ENCODE peak calls at places on chromosomes 5 and 9, in five cellular contexts. One of them, this sample, is unnamed.

GRCh38 chr9:37501957-37502596 is 16.3 kb downstream of the POLR1E start:
- DNase-seq in HCT116: no peak
- DNase-seq in A549: no peak
- DNase-seq in tibial nerve: no peak
- DNase-seq in K562: no peak
- DNase-seq in this sample: no peak

GRCh38 chr5:2093859-2094615 is 211.3 kb upstream of the IRX4 start:
- DNase-seq in A549: no peak
- DNase-seq in HCT116: no peak
- DNase-seq in K562: no peak
- DNase-seq in tibial nerve: no peak
- DNase-seq in this sample: no peak

GRCh38 chr5:127950707-127951356 is 132.7 kb upstream of the SLC12A2 start:
- DNase-seq in A549: no peak
- DNase-seq in HCT116: no peak
- DNase-seq in tibial nerve: no peak
- DNase-seq in K562: no peak
- DNase-seq in this sample: peak

GRCh38 chr5:150783422-150783928 is 4.9 kb downstream of the SMIM3 start:
- DNase-seq in K562: no peak
- DNase-seq in HCT116: peak
- DNase-seq in A549: no peak
- DNase-seq in tibial nerve: peak
- DNase-seq in this sample: peak

GRCh38 chr9:85536514-85536913 is 205.2 kb downstream of the AGTPBP1 start:
- DNase-seq in K562: no peak
- DNase-seq in tibial nerve: no peak
- DNase-seq in A549: no peak
- DNase-seq in HCT116: no peak
- DNase-seq in this sample: no peak

GRCh38 chr9:96068511-96068910 is 193.0 kb downstream of the ERCC6L2 start:
- DNase-seq in tibial nerve: peak
- DNase-seq in A549: no peak
- DNase-seq in K562: no peak
- DNase-seq in HCT116: no peak
- DNase-seq in this sample: no peak

GRCh38 chr5:172816887-172817418 is 17.1 kb upstream of the ERGIC1 start:
- DNase-seq in A549: peak
- DNase-seq in tibial nerve: no peak
- DNase-seq in HCT116: no peak
- DNase-seq in K562: peak
- DNase-seq in this sample: no peak

GRCh38 chr5:176776141-176776865 is 34.1 kb upstream of the UNC5A start:
- DNase-seq in tibial nerve: no peak
- DNase-seq in HCT116: no peak
- DNase-seq in A549: no peak
- DNase-seq in K562: no peak
- DNase-seq in this sample: no peak

GRCh38 chr5:124889522-124889828 is 143.0 kb upstream of the ZNF608 start:
- DNase-seq in tibial nerve: no peak
- DNase-seq in HCT116: no peak
- DNase-seq in A549: no peak
- DNase-seq in K562: no peak
- DNase-seq in this sample: no peak

GRCh38 chr5:117095322-117095721 is 520.7 kb upstream of the SEMA6A start:
- DNase-seq in A549: no peak
- DNase-seq in K562: no peak
- DNase-seq in HCT116: no peak
- DNase-seq in tibial nerve: no peak
- DNase-seq in this sample: no peak

GRCh38 chr5:74870299-74871067 is 4.3 kb upstream of the FAM169A start:
- DNase-seq in tibial nerve: no peak
- DNase-seq in HCT116: no peak
- DNase-seq in K562: no peak
- DNase-seq in A549: no peak
- DNase-seq in this sample: no peak

GRCh38 chr9:109319631-109320233 is 1.1 kb downstream of the EPB41L4B start:
- DNase-seq in tibial nerve: no peak
- DNase-seq in A549: no peak
- DNase-seq in HCT116: no peak
- DNase-seq in K562: no peak
- DNase-seq in this sample: peak

GRCh38 chr5:66021585-66021984 is 95.2 kb downstream of the ERBIN start:
- DNase-seq in A549: no peak
- DNase-seq in tibial nerve: no peak
- DNase-seq in HCT116: no peak
- DNase-seq in K562: no peak
- DNase-seq in this sample: no peak

GRCh38 chr9:40926404-40927259 is 201.8 kb downstream of the FOXD4L6 start:
- DNase-seq in K562: no peak
- DNase-seq in tibial nerve: no peak
- DNase-seq in A549: no peak
- DNase-seq in HCT116: no peak
- DNase-seq in this sample: no peak

GRCh38 chr9:79570449-79571308 is 1.1 kb upstream of the TLE4 start:
- DNase-seq in A549: peak
- DNase-seq in HCT116: no peak
- DNase-seq in tibial nerve: peak
- DNase-seq in K562: peak
- DNase-seq in this sample: peak

GRCh38 chr5:8721536-8721935 is 824.3 kb downstream of the SEMA5A start:
- DNase-seq in HCT116: no peak
- DNase-seq in K562: no peak
- DNase-seq in A549: no peak
- DNase-seq in tibial nerve: no peak
- DNase-seq in this sample: no peak

GRCh38 chr5:8719797-8720196 is 826.1 kb downstream of the SEMA5A start:
- DNase-seq in HCT116: no peak
- DNase-seq in A549: no peak
- DNase-seq in tibial nerve: no peak
- DNase-seq in K562: no peak
- DNase-seq in this sample: no peak

GRCh38 chr5:8720476-8720875 is 825.4 kb downstream of the SEMA5A start:
- DNase-seq in K562: no peak
- DNase-seq in HCT116: no peak
- DNase-seq in A549: no peak
- DNase-seq in tibial nerve: no peak
- DNase-seq in this sample: no peak
- TF ChIP-seq POLR2A in K562: no peak
- TF ChIP-seq POLR2A in HCT116: no peak
- TF ChIP-seq POLR2A in A549: no peak
- TF ChIP-seq POLR2A in tibial nerve: no peak
- TF ChIP-seq POLR2A in this sample: no peak

GRCh38 chr9:133459476-133460404 is at the start of gene CACFD1:
- DNase-seq in A549: peak
- DNase-seq in K562: peak
- DNase-seq in HCT116: peak
- DNase-seq in tibial nerve: peak
- DNase-seq in this sample: peak
- TF ChIP-seq CTCF in A549: no peak
- TF ChIP-seq CTCF in K562: no peak
- TF ChIP-seq CTCF in HCT116: no peak
- TF ChIP-seq CTCF in tibial nerve: no peak
- TF ChIP-seq CTCF in this sample: no peak

GRCh38 chr5:141680751-141681201 is 1.3 kb downstream of the ARAP3 start:
- DNase-seq in K562: peak
- DNase-seq in HCT116: no peak
- DNase-seq in A549: no peak
- DNase-seq in tibial nerve: no peak
- DNase-seq in this sample: peak

GRCh38 chr5:141683596-141684161 is 1.6 kb upstream of the ARAP3 start:
- DNase-seq in tibial nerve: no peak
- DNase-seq in K562: no peak
- DNase-seq in A549: no peak
- DNase-seq in HCT116: no peak
- DNase-seq in this sample: no peak

GRCh38 chr5:141681695-141682641 is at the start of gene ARAP3:
- DNase-seq in K562: peak
- DNase-seq in tibial nerve: peak
- DNase-seq in A549: peak
- DNase-seq in HCT116: peak
- DNase-seq in this sample: peak

GRCh38 chr5:141680178-141680577 is 1.9 kb downstream of the ARAP3 start:
- DNase-seq in tibial nerve: no peak
- DNase-seq in K562: no peak
- DNase-seq in HCT116: no peak
- DNase-seq in A549: no peak
- DNase-seq in this sample: no peak

DNA sequence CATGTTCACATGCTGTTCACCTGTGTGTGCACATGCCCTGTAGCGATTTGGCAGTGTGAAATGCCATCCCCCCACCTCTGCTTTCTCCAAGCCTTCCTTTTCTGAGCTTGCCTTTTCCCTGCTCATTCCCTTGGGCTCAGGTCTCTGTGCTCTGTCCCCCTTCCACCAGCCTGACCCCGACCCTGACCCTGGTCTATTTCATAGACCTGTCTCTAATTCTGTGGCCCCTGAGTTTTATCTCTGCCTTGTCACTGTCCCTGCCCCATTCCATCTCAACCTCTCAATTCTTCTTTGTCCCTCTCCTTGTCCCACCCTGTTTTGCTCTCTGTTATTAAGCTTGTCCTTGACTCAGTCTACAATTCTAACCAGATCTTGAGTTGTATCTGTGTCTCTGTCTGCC is 735 bp downstream of the ARAP3 start:
- DNase-seq in HCT116: no peak
- DNase-seq in tibial nerve: no peak
- DNase-seq in A549: no peak
- DNase-seq in K562: no peak
- DNase-seq in this sample: no peak
- TF ChIP-seq POLR2A in HCT116: no peak
- TF ChIP-seq POLR2A in tibial nerve: no peak
- TF ChIP-seq POLR2A in A549: no peak
- TF ChIP-seq POLR2A in K562: no peak
- TF ChIP-seq POLR2A in this sample: no peak

GRCh38 chr9:126423709-126424185 is 97.1 kb downstream of the MVB12B start:
- DNase-seq in A549: no peak
- DNase-seq in HCT116: no peak
- DNase-seq in tibial nerve: no peak
- DNase-seq in K562: no peak
- DNase-seq in this sample: no peak
- TF ChIP-seq CTCF in A549: no peak
- TF ChIP-seq CTCF in HCT116: no peak
- TF ChIP-seq CTCF in tibial nerve: no peak
- TF ChIP-seq CTCF in K562: no peak
- TF ChIP-seq CTCF in this sample: no peak

DNA sequence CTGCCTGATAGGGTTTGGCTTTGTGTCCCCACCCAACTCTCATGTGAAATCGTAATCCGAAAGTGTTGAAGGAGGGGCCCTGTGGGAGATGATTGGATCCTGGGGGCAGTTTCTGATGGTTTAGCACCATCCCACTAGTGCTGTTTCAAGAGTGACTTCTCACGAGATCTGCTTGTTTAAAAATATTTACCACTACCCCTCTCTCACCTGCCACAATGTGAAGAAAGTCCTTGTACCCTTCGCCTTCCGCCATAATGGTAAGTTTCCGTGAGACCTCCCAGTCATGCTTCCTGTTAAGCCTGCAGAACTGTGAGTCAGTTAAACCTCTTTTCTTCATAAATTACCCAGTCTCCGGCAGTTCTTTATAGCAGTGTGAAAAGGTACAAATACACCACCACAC is 2.7 kb upstream of the RFX3 start:
- DNase-seq in A549: no peak
- DNase-seq in K562: peak
- DNase-seq in HCT116: no peak
- DNase-seq in tibial nerve: no peak
- DNase-seq in this sample: peak
- TF ChIP-seq POLR2A in A549: no peak
- TF ChIP-seq POLR2A in K562: peak
- TF ChIP-seq POLR2A in HCT116: no peak
- TF ChIP-seq POLR2A in tibial nerve: no peak
- TF ChIP-seq POLR2A in this sample: peak

GRCh38 chr9:98192503-98193335 is at the start of gene CORO2A:
- DNase-seq in A549: peak
- DNase-seq in tibial nerve: peak
- DNase-seq in K562: peak
- DNase-seq in HCT116: peak
- DNase-seq in this sample: peak
- TF ChIP-seq CTCF in A549: peak
- TF ChIP-seq CTCF in tibial nerve: no peak
- TF ChIP-seq CTCF in K562: peak
- TF ChIP-seq CTCF in HCT116: peak
- TF ChIP-seq CTCF in this sample: peak

GRCh38 chr5:34928267-34928666 is 1.1 kb upstream of the DNAJC21 start:
- DNase-seq in A549: no peak
- DNase-seq in tibial nerve: no peak
- DNase-seq in HCT116: no peak
- DNase-seq in K562: no peak
- DNase-seq in this sample: peak

GRCh38 chr5:34930527-34930844 is 1.1 kb downstream of the DNAJC21 start:
- DNase-seq in A549: no peak
- DNase-seq in K562: no peak
- DNase-seq in HCT116: no peak
- DNase-seq in tibial nerve: no peak
- DNase-seq in this sample: no peak

GRCh38 chr5:34929150-34929719 is at the start of gene DNAJC21:
- DNase-seq in K562: peak
- DNase-seq in A549: peak
- DNase-seq in HCT116: peak
- DNase-seq in tibial nerve: peak
- DNase-seq in this sample: peak

GRCh38 chr5:34930870-34931269 is 1.5 kb downstream of the DNAJC21 start:
- DNase-seq in A549: no peak
- DNase-seq in tibial nerve: no peak
- DNase-seq in K562: no peak
- DNase-seq in HCT116: no peak
- DNase-seq in this sample: no peak

DNA sequence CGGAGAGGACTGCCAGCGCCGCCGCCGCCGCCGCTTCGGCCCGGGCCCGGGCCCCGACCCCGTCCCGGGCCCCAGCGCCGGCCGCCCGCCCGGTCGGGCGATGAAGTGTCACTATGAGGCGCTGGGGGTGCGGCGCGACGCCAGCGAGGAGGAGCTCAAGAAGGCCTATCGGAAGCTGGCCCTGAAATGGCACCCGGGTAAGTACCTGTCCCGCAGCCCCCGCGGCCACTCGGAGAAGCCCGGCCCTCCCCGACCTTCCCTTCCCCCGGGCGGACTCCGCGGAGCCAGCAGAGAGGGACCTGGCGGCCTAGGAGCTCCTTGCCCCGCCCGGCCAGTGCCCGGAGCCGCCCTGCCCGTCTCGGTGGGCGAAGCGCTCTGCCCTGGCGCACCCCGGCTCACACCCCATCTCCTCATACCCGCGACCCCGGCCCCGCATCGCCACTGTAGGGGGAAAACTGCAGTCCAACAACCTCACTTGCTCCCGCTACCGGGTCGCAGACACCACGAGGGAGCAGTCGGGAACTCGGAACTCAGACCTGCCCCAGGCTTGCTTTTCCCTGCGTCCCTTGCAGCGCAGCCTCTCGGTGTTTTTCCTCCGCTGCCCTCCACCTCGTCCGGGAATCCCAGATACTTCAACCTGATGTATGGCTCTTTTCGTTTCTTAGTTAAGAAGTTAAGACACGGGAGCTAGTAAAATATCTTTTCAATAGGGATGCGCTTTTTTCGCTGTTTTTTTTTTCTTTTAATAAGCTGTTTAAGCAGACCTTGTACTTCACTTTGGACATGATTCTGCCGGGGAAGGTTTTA is 564 bp downstream of the DNAJC21 start:
- DNase-seq in K562: peak
- DNase-seq in tibial nerve: peak
- DNase-seq in HCT116: peak
- DNase-seq in A549: peak
- DNase-seq in this sample: peak
- TF ChIP-seq POLR2A in K562: peak
- TF ChIP-seq POLR2A in tibial nerve: no peak
- TF ChIP-seq POLR2A in HCT116: no peak
- TF ChIP-seq POLR2A in A549: peak
- TF ChIP-seq POLR2A in this sample: peak

This sample was measured in NB4.